ENCODE peak calls at places on chromosomes 3 and 15, in seven cellular contexts. Z is adrenal gland, K is stomach, V is pancreas, L is ovary, J is lower lobe of right lung, C is fibroblast of lung. Y is an unnamed sample.

GRCh38 chr15:26294062-26294689 is 431.0 kb upstream of the ATP10A start:
- DNase-seq in Z (no peak), K (no peak), V (no peak), L (no peak), J (no peak), C (no peak), Y (no peak)

GRCh38 chr15:29666241-29666640 is 156.0 kb downstream of the TJP1 start:
- DNase-seq in Z (no peak), K (no peak), V (no peak), L (no peak), J (no peak), C (no peak), Y (no peak)

GRCh38 chr3:178443634-178444033 is 92.6 kb upstream of the KCNMB2 start:
- DNase-seq in Z (no peak), K (no peak), V (no peak), L (no peak), J (no peak), C (no peak), Y (no peak)

GRCh38 chr3:197340521-197340871 is 42.1 kb upstream of the DLG1 start:
- DNase-seq in Z (no peak), K (no peak), V (no peak), L (no peak), J (no peak), C (no peak), Y (no peak)

GRCh38 chr15:62020576-62021160 is 39.6 kb downstream of the VPS13C start:
- DNase-seq in Z (no peak), K (no peak), V (no peak), L (no peak), J (no peak), C (peak; percentile 26), Y (no peak)

GRCh38 chr15:56934269-56934668 is 15.8 kb downstream of the TCF12 start:
- DNase-seq in Z (peak; percentile 33), K (no peak), V (no peak), L (no peak), J (no peak), C (peak; percentile 54), Y (no peak)

GRCh38 chr3:51717446-51717845 is 10.6 kb downstream of the GRM2 start:
- DNase-seq in Z (no peak), K (no peak), V (peak; percentile 60), L (no peak), J (no peak), C (no peak), Y (peak; percentile 64)

GRCh38 chr15:68063606-68064005 is 9.5 kb downstream of the PIAS1 start:
- DNase-seq in Z (no peak), K (no peak), V (no peak), L (no peak), J (no peak), C (no peak), Y (no peak)

GRCh38 chr3:38142959-38143358 is 4.5 kb downstream of the MYD88 start:
- DNase-seq in Z (no peak), K (no peak), V (no peak), L (no peak), J (no peak), C (no peak), Y (no peak)

GRCh38 chr3:141929341-141929995 is 53.0 kb downstream of the ATP1B3 start:
- DNase-seq in Z (no peak), K (no peak), V (no peak), L (no peak), J (no peak), C (no peak), Y (no peak)

GRCh38 chr15:88907111-88907510 is 6.1 kb downstream of the MFGE8 start:
- DNase-seq in Z (no peak), K (no peak), V (no peak), L (no peak), J (no peak), C (no peak), Y (no peak)

GRCh38 chr3:123657578-123657977 is 72.7 kb upstream of the HACD2 start:
- DNase-seq in Z (no peak), K (no peak), V (no peak), L (no peak), J (no peak), C (no peak), Y (no peak)

GRCh38 chr3:134650431-134651346 is at the start of gene KY:
- DNase-seq in Z (peak; percentile 60), K (peak; percentile 54), V (no peak), L (peak; percentile 62), J (peak; percentile 60), C (peak; percentile 60), Y (peak; percentile 92)

GRCh38 chr3:172317984-172318383 is 130.3 kb downstream of the GHSR start:
- DNase-seq in Z (peak; percentile 35), K (no peak), V (no peak), L (peak; percentile 58), J (peak; percentile 53), C (peak; percentile 96), Y (no peak)

GRCh38 chr3:4776399-4776979 is 202.7 kb upstream of the BHLHE40 start:
- DNase-seq in Z (no peak), K (no peak), V (no peak), L (no peak), J (no peak), C (no peak), Y (no peak)

GRCh38 chr15:27059610-27060202 is 88.7 kb downstream of the GABRG3 start:
- DNase-seq in Z (peak; percentile 50), K (no peak), V (no peak), L (no peak), J (no peak), C (peak; percentile 30), Y (no peak)

GRCh38 chr3:170907519-170908234 is 760 bp downstream of the EIF5A2 start:
- DNase-seq in Z (no peak), K (no peak), V (no peak), L (no peak), J (no peak), C (peak; percentile 36), Y (no peak)

GRCh38 chr3:178058629-178059028 is 477.6 kb upstream of the KCNMB2 start:
- DNase-seq in Z (no peak), K (no peak), V (no peak), L (no peak), J (no peak), C (no peak), Y (no peak)

GRCh38 chr3:57948782-57949242 is 59.4 kb upstream of the FLNB start:
- DNase-seq in Z (no peak), K (no peak), V (no peak), L (no peak), J (no peak), C (peak; percentile 76), Y (no peak)

GRCh38 chr15:84859143-84859542 is 25.3 kb upstream of the SLC28A1 start:
- DNase-seq in Z (no peak), K (peak; percentile 71), V (no peak), L (no peak), J (no peak), C (no peak), Y (no peak)

GRCh38 chr3:59374812-59375211 is 325.0 kb upstream of the CFAP20DC start:
- DNase-seq in Z (no peak), K (no peak), V (no peak), L (no peak), J (no peak), C (no peak), Y (no peak)

DNA sequence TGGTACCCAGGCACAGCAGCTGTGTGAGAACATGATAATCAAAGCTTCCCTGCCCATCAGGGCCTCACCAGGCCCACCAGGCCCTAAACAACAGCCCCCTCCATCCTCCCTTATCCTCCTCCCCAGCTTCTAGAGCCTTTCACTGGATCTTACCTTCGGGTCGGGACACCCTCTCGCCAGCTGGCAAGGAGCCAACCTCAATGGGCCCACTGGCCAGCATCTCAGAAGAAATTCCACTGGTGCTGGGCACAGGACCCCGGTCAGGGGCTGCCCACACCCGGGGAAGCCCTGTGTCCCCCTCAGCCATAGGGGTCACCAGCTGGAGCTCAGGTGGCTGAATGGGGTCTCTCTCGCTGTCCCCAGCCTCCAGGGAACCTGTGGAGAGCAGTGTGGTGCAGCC is 6.8 kb upstream of the QARS1 start:
- DNase-seq in Z (no peak), K (no peak), V (no peak), L (no peak), J (no peak), C (no peak), Y (no peak)
- H3K36me3 ChIP-seq in Z (no peaks in the 10 kb centered on the region), K (peaks cover 93% of the 10 kb centered on the region), V (peaks cover 22% of the 10 kb centered on the region), L (no peaks in the 10 kb centered on the region), J (peaks cover 94% of the 10 kb centered on the region), C (peaks cover 49% of the 10 kb centered on the region), Y (peaks cover 96% of the 10 kb centered on the region)

DNA sequence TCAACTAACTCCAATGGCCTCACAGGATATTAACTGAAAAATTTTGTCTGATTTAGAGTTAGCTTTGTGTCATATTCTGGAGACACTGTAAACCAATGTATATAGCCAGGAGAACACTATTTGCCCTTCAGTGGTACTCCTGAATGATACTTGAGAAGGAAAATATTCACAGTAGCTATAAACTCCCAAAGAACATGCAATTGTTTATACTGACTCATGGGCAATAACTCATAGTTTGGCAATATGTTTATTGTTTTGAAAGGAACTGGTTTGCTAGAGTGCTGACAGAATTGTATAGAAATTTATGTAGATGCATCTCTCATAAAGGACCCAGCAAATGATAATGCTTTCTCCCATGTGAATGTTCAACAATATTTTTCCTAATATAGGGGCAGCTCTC is 537.6 kb downstream of the PLOD2 start:
- DNase-seq in Z (no peak), K (no peak), V (no peak), L (no peak), J (no peak), C (no peak), Y (no peak)
- H3K36me3 ChIP-seq in Z (no peaks in the 10 kb centered on the region), K (no peaks in the 10 kb centered on the region), V (no peaks in the 10 kb centered on the region), L (no peaks in the 10 kb centered on the region), J (no peaks in the 10 kb centered on the region), C (no peaks in the 10 kb centered on the region), Y (no peaks in the 10 kb centered on the region)

GRCh38 chr15:70088887-70089691 is 8.6 kb downstream of the TLE3 start:
- DNase-seq in Z (no peak), K (no peak), V (no peak), L (no peak), J (no peak), C (peak; percentile 79), Y (no peak)

GRCh38 chr15:70088427-70088826 is 9.3 kb downstream of the TLE3 start:
- DNase-seq in Z (no peak), K (no peak), V (no peak), L (no peak), J (no peak), C (no peak), Y (no peak)

GRCh38 chr15:70084461-70084860 is 13.3 kb downstream of the TLE3 start:
- DNase-seq in Z (no peak), K (no peak), V (no peak), L (no peak), J (no peak), C (no peak), Y (no peak)

GRCh38 chr15:70087708-70088352 is 9.9 kb downstream of the TLE3 start:
- DNase-seq in Z (no peak), K (no peak), V (no peak), L (no peak), J (peak; percentile 22), C (no peak), Y (no peak)

GRCh38 chr15:70086636-70087035 is 11.1 kb downstream of the TLE3 start:
- DNase-seq in Z (no peak), K (no peak), V (no peak), L (no peak), J (no peak), C (no peak), Y (no peak)
- H3K36me3 ChIP-seq in Z (no peaks in the 10 kb centered on the region), K (peaks cover 76% of the 10 kb centered on the region), V (no peaks in the 10 kb centered on the region), L (no peaks in the 10 kb centered on the region), J (peaks cover 90% of the 10 kb centered on the region), C (peaks cover 10% of the 10 kb centered on the region), Y (peaks cover 25% of the 10 kb centered on the region)

DNA sequence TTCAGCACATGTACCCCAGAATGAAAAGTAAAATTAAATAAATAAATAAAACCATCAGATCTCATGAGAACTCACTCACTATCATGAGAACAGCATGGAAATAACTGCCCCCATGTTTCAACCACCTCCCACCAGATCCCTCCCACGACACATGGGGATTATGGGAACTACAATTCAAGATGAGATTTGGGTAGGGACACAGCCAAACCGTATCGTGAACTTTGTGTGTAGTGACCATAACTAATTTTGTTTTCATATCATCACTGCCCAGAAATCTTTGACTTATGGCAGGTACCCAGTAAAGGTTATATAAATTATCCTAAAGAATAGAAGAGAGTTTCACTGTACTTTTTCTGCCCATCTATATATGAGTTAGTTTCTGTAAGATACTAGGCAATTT is 766.5 kb downstream of the ROBO1 start:
- DNase-seq in Z (no peak), K (no peak), V (no peak), L (no peak), J (no peak), C (no peak), Y (no peak)
- H3K36me3 ChIP-seq in Z (no peaks in the 10 kb centered on the region), K (no peaks in the 10 kb centered on the region), V (no peaks in the 10 kb centered on the region), L (no peaks in the 10 kb centered on the region), J (no peaks in the 10 kb centered on the region), C (no peaks in the 10 kb centered on the region), Y (no peaks in the 10 kb centered on the region)

Y was measured in esophagus muscularis mucosa.